ENCODE peak calls at places on chromosomes 2 and 18, in ten cellular contexts. B is astrocyte, E is foreskin fibroblast, J is PC-3, W is pancreas, K is IMR-90, P is omental fat pad, Y is GM23338, X is brain microvascular endothelial cell, I is body of pancreas. V is an unnamed sample.
A peak's percentile ranks its signal among the peaks of the same experiment; 100 is the strongest.

GRCh38 chr2:115083216-115083615 is 640.8 kb downstream of the DPP10 start:
- DNase-seq in X (no peak), Y (peak; percentile 30), I (no peak), B (no peak), P (no peak), K (no peak), J (peak; percentile 33), E (no peak), W (no peak), V (no peak)

GRCh38 chr2:236730393-236730792 is 160.8 kb downstream of the ACKR3 start:
- DNase-seq in W (no peak), X (no peak), K (no peak), B (no peak), Y (no peak), J (no peak), P (no peak), E (no peak), I (no peak), V (no peak)

GRCh38 chr2:222281495-222281894 is 17.3 kb downstream of the PAX3 start:
- DNase-seq in Y (no peak), I (no peak), X (no peak), P (no peak), B (peak; percentile 65), J (no peak), K (no peak), W (no peak), E (no peak), V (peak; percentile 54)

GRCh38 chr2:11203480-11203879 is 48.2 kb downstream of the SLC66A3 start:
- DNase-seq in K (peak; percentile 69), Y (no peak), E (peak; percentile 48), J (peak; percentile 96), P (no peak), X (no peak), W (no peak), I (no peak), B (peak; percentile 58), V (peak; percentile 85)

GRCh38 chr18:22734812-22735627 is 198.1 kb upstream of the RBBP8 start:
- DNase-seq in E (no peak), K (peak; percentile 63), W (no peak), Y (no peak), J (no peak), P (no peak), B (peak; percentile 51), I (no peak), X (peak; percentile 7), V (no peak)

GRCh38 chr2:104521247-104521646 is 332.7 kb upstream of the POU3F3 start:
- DNase-seq in Y (peak; percentile 81), W (no peak), J (no peak), K (no peak), I (no peak), P (no peak), X (no peak), E (no peak), B (no peak), V (no peak)

GRCh38 chr2:10331702-10332401 is 29.1 kb downstream of the HPCAL1 start:
- DNase-seq in B (no peak), J (no peak), P (no peak), X (no peak), K (no peak), E (no peak), I (no peak), Y (no peak), W (no peak), V (no peak)

GRCh38 chr18:44651453-44651852 is 29.2 kb upstream of the SETBP1 start:
- DNase-seq in J (peak; percentile 62), E (peak; percentile 77), W (no peak), P (no peak), X (peak; percentile 89), K (peak; percentile 54), B (peak; percentile 86), I (no peak), Y (peak; percentile 21), V (peak; percentile 33)

GRCh38 chr2:85850451-85850850 is 38.3 kb downstream of the ST3GAL5 start:
- DNase-seq in J (no peak), K (no peak), X (no peak), P (no peak), B (no peak), I (no peak), E (no peak), W (no peak), Y (no peak), V (no peak)

GRCh38 chr2:204436267-204436666 is 109.0 kb upstream of the PARD3B start:
- DNase-seq in B (no peak), J (no peak), Y (no peak), K (peak; percentile 43), W (no peak), E (peak; percentile 16), P (no peak), I (no peak), X (no peak), V (no peak)

GRCh38 chr2:95271381-95271971 is 2.8 kb upstream of the PROM2 start:
- DNase-seq in P (no peak), B (no peak), Y (no peak), J (no peak), W (no peak), E (no peak), I (no peak), X (no peak), K (no peak), V (no peak)
- TF ChIP-seq CTCF in P (no peak), B (no peak), Y (no peak), J (no peak), W (no peak), E (no peak), I (no peak), X (no peak), K (no peak), V (no peak)

DNA sequence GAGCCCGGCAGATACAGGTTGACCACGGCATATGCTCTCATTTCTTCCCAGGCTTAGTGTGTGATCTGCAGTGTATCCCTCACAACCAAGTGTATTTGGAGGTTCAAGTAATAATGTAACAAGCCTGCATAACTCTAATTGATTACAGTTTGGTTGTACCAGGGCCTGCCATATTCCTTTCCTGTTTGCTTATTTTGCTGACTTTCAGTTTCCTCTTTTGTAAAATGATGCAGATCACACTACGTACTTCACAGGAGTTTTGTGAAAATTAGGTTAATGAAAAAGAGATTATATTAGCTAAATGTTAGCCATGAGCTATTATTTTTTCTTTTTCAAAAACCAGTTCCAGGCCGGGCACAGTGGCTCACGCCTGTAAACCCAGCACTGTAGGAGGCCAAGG is 25.8 kb downstream of the SLC3A1 start:
- DNase-seq in K (no peak), P (no peak), J (no peak), B (no peak), Y (no peak), X (no peak), I (no peak), E (no peak), W (no peak), V (no peak)
- TF ChIP-seq CTCF in K (no peak), P (no peak), J (no peak), B (no peak), Y (no peak), X (no peak), I (no peak), E (no peak), W (no peak), V (no peak)

DNA sequence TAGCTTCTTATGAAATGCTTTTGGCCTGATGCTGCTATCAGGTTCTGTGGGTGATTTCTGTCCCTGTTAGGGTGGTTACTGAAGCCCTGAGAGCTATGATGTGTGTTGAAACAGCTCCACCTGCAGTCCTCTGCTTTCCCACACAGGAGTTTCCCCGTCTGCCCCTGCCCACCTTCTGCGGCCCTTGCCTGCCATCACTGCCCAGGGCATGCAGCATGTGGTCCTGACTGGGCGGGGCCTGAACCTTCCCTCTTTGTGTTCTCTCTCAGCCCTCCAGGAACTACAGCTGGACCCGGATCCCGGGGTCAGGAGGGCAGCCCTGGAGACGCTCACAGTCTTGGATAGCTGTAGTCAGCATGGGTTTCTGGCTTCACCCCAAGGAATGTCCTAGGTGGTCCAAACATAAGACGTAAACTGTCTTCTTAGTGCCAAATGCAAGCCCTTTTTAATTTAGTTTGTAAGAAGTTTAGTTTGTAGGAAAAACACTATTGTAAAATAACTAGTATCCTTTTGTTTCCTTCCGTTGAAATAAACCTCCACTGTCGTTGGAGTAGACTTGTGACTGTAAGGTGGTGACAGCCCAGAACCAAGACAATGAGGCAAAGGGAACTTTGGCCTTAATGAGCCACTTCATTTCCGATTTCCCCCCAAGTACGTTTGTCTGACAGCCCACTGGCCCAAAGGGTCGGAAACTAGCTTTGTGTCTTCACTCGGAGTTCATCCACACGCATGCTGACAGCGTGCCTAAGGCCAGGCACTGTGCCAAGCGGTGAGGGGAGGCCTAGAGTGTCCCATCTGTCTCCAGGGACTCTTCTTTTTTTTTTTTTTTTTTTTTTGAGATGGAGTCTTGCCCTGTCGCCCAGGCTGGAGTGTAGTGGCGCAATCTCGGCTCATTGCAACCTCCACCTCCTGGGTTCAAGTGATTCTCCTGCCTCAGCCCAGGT is 21.2 kb downstream of the HJURP start:
- DNase-seq in K (peak; percentile 73), P (no peak), B (peak; percentile 59), J (peak; percentile 54), X (peak; percentile 53), I (no peak), Y (peak; percentile 87), E (peak; percentile 47), W (peak; percentile 30), V (peak; percentile 11)
- TF ChIP-seq CTCF in K (peak; percentile 50), P (no peak), B (peak; percentile 33), J (peak; percentile 60), X (peak; percentile 78), I (no peak), Y (peak; percentile 45), E (peak; percentile 14), W (no peak), V (peak; percentile 43)

GRCh38 chr2:189500456-189501160 is 59.3 kb downstream of the WDR75 start:
- DNase-seq in J (no peak), B (no peak), I (no peak), K (no peak), W (no peak), Y (no peak), E (no peak), P (no peak), X (no peak), V (no peak)

GRCh38 chr2:189506514-189506976 is 65.3 kb downstream of the WDR75 start:
- DNase-seq in B (peak; percentile 44), Y (no peak), P (no peak), J (peak; percentile 5), E (no peak), K (peak; percentile 47), I (no peak), X (peak; percentile 57), W (no peak), V (no peak)

GRCh38 chr2:189504238-189504637 is 63.0 kb downstream of the WDR75 start:
- DNase-seq in B (no peak), Y (no peak), I (no peak), J (no peak), E (no peak), P (no peak), W (no peak), K (no peak), X (no peak), V (no peak)

GRCh38 chr2:189501487-189501886 is 60.2 kb downstream of the WDR75 start:
- DNase-seq in B (no peak), W (no peak), J (no peak), Y (no peak), P (no peak), E (no peak), K (no peak), I (no peak), X (no peak), V (no peak)

DNA sequence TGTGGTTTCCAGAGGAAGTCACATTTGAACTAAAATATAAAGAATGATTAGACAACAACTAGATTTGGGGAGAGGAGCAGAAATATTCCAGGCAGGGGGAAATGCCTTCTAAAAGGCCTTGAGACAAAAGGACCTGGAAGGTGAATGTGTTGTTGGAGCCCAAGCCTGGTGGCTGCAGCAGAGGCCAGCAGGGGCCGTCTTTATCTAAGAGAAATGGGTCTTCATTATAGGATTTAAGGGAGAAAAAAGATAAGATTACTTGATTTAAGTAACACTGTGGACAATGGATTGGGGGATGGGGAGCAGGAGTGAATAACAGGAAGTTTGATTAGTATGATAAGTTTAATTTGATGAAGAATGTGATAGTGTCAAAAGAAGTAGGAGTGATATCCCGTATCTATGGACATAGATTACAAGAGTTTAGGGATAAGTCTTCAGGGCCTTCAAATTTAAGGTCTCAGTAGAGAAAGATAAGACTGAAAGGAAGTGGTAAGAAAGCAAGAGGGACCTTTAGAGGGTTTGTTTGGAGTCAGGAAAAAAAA is 64.2 kb downstream of the WDR75 start:
- DNase-seq in P (no peak), K (no peak), B (no peak), J (no peak), E (no peak), W (no peak), Y (no peak), I (no peak), X (no peak), V (no peak)
- TF ChIP-seq CTCF in P (no peak), K (no peak), B (no peak), J (no peak), E (no peak), W (no peak), Y (no peak), I (no peak), X (no peak), V (no peak)

V was measured in HFFc6.